ENCODE peak calls at places on chromosomes 7 and 10, in five cellular contexts. J is NCI-H510A treated with DMSO at 0.1 percent for 48 hours; C is activated CD8-positive, alpha-beta memory T cell treated with anti-CD3 and anti-CD28 coated beads, Interleukin-2, amount 50 U/mL, for 4 hours; Y is aorta; K is non-pigmented ciliary epithelial cell. I is an unnamed sample.

GRCh38 chr7:2214636-2215035 is 18.1 kb downstream of the MAD1L1 start:
- DNase-seq in J (no peak), C (no peak), Y (no peak), K (no peak), I (peak; percentile 65)

GRCh38 chr10:111801841-111802240 is 381.7 kb downstream of the GPAM start:
- DNase-seq in J (no peak), C (no peak), Y (no peak), K (no peak), I (no peak)

GRCh38 chr7:773622-773915 is 46.5 kb upstream of the PRKAR1B start:
- DNase-seq in J (no peak), C (no peak), Y (no peak), K (no peak), I (no peak)

GRCh38 chr7:98681951-98682350 is 64.9 kb downstream of the NPTX2 start:
- DNase-seq in J (peak; percentile 11), C (no peak), Y (no peak), K (no peak), I (no peak)

GRCh38 chr7:73573276-73573675 is 5.1 kb downstream of the TBL2 start:
- DNase-seq in J (no peak), C (no peak), Y (peak; percentile 31), K (no peak), I (no peak)

GRCh38 chr7:93156884-93157283 is 8.7 kb upstream of the SAMD9L start:
- DNase-seq in J (no peak), C (no peak), Y (no peak), K (no peak), I (no peak)

GRCh38 chr7:129781128-129781855 is 169.8 kb downstream of the NRF1 start:
- DNase-seq in J (peak; percentile 61), C (no peak), Y (no peak), K (no peak), I (no peak)

GRCh38 chr7:1664711-1665591 is 5.1 kb upstream of the ELFN1 start:
- DNase-seq in J (peak; percentile 73), C (peak; percentile 61), Y (peak; percentile 91), K (peak; percentile 3), I (peak; percentile 79)

GRCh38 chr7:121313793-121314676 is 14.8 kb upstream of the WNT16 start:
- DNase-seq in J (peak; percentile 24), C (no peak), Y (no peak), K (no peak), I (no peak)

GRCh38 chr10:130138479-130138866 is 2.3 kb downstream of the GLRX3 start:
- DNase-seq in J (peak; percentile 87), C (no peak), Y (no peak), K (peak; percentile 38), I (peak; percentile 69)

GRCh38 chr10:76649723-76650127 is 987.9 kb downstream of the KCNMA1 start:
- DNase-seq in J (no peak), C (no peak), Y (no peak), K (peak; percentile 48), I (no peak)

GRCh38 chr10:133353988-133354605 is 3.7 kb downstream of the FUOM start:
- DNase-seq in J (no peak), C (no peak), Y (no peak), K (no peak), I (no peak)

GRCh38 chr10:71085689-71086438 is 126.5 kb upstream of the UNC5B start:
- DNase-seq in J (no peak), C (peak; percentile 12), Y (peak; percentile 61), K (no peak), I (peak; percentile 37)

GRCh38 chr10:46096909-46097575 is 51.0 kb upstream of the MSMB start:
- DNase-seq in J (no peak), C (no peak), Y (no peak), K (no peak), I (no peak)

GRCh38 chr7:137990251-137990901 is 11.5 kb downstream of the CREB3L2 start:
- DNase-seq in J (no peak), C (no peak), Y (no peak), K (peak; percentile 93), I (no peak)

GRCh38 chr10:129888784-129889616 is 75.1 kb downstream of the EBF3 start:
- DNase-seq in J (no peak), C (peak; percentile 48), Y (peak; percentile 87), K (no peak), I (peak; percentile 77)

GRCh38 chr10:102117391-102118159 is 2.6 kb downstream of the LDB1 start:
- DNase-seq in J (peak; percentile 91), C (peak; percentile 59), Y (peak; percentile 93), K (no peak), I (peak; percentile 85)

GRCh38 chr7:157299613-157300405 is 37.0 kb upstream of the DNAJB6 start:
- DNase-seq in J (no peak), C (peak; percentile 35), Y (no peak), K (no peak), I (peak; percentile 73)

I was measured in activated effector memory CD4-positive, alpha-beta T cell treated with anti-CD3 and anti-CD28 coated beads, Interleukin-2, amount 50 U/mL, for 16 hours.